ENCODE peak calls at places on chromosomes 4 and X, in nine cellular contexts. C is lower leg skin, E is HFF-Myc, R is cardiac fibroblast, V is choroid plexus epithelial cell, Y is pancreas, B is thoracic aorta, U is HCT116, A is astrocyte of the spinal cord. G is an unnamed sample.

GRCh38 chr4:84151574-84151973 is 347.5 kb downstream of the NKX6-1 start:
- DNase-seq in Y (no peak), R (no peak), A (no peak), B (no peak), U (peak), C (no peak), E (no peak), V (no peak), G (peak)

GRCh38 chrX:48492293-48492910 is 16.4 kb upstream of the PORCN start:
- DNase-seq in Y (no peak), B (no peak), E (no peak), V (peak), A (peak), R (peak), C (no peak), U (no peak), G (no peak)

GRCh38 chrX:18828832-18829404 is 121.5 kb downstream of the PPEF1 start:
- DNase-seq in A (peak), E (no peak), V (peak), C (no peak), Y (no peak), R (peak), U (no peak), B (no peak), G (peak)

GRCh38 chrX:7086384-7086783 is 61.1 kb upstream of the STS start:
- DNase-seq in Y (no peak), R (no peak), C (no peak), B (no peak), V (no peak), E (no peak), U (no peak), A (no peak), G (no peak)

GRCh38 chr4:128635141-128635911 is 174.2 kb upstream of the JADE1 start:
- DNase-seq in Y (peak), C (no peak), V (peak), A (peak), U (no peak), R (peak), E (no peak), B (no peak), G (no peak)

GRCh38 chr4:99033956-99034355 is 38.4 kb downstream of the METAP1 start:
- DNase-seq in A (peak), C (no peak), U (no peak), R (no peak), E (no peak), Y (no peak), B (no peak), V (peak), G (no peak)

GRCh38 chr4:174757736-174758135 is 71.3 kb downstream of the GLRA3 start:
- DNase-seq in Y (no peak), C (no peak), R (no peak), V (no peak), B (no peak), A (no peak), E (no peak), U (no peak), G (no peak)

GRCh38 chr4:24547979-24548378 is 36.4 kb downstream of the DHX15 start:
- DNase-seq in B (no peak), R (no peak), A (no peak), Y (no peak), C (no peak), E (no peak), U (no peak), V (no peak), G (no peak)

GRCh38 chr4:69800599-69800998 is 40.2 kb upstream of the SULT1B1 start:
- DNase-seq in E (peak), C (no peak), V (peak), R (peak), U (no peak), B (no peak), Y (no peak), A (peak), G (no peak)
- H3K4me3 ChIP-seq in E (no peak), C (no peak), V (no peak), R (no peak), U (no peak), B (no peak), Y (no peak), A (no peak), G (no peak)

GRCh38 chrX:155055494-155055893 is 15.4 kb downstream of the CMC4 start:
- DNase-seq in U (no peak), E (no peak), C (no peak), R (no peak), V (no peak), A (no peak), B (no peak), Y (no peak), G (no peak)

GRCh38 chrX:155054255-155054654 is 16.7 kb downstream of the CMC4 start:
- DNase-seq in A (no peak), B (no peak), R (no peak), V (no peak), U (no peak), Y (no peak), E (no peak), C (no peak), G (no peak)

GRCh38 chrX:155053656-155054055 is 17.3 kb downstream of the CMC4 start:
- DNase-seq in V (no peak), C (no peak), E (no peak), R (no peak), Y (no peak), B (no peak), U (no peak), A (no peak), G (no peak)

GRCh38 chrX:155056471-155056870 is 14.5 kb downstream of the CMC4 start:
- DNase-seq in R (no peak), U (no peak), A (no peak), E (no peak), V (no peak), B (no peak), C (no peak), Y (no peak), G (no peak)

GRCh38 chrX:155056877-155057792 is 13.8 kb downstream of the CMC4 start:
- DNase-seq in C (peak), V (peak), U (peak), Y (peak), R (peak), B (no peak), A (peak), E (peak), G (peak)
- H3K4me3 ChIP-seq in C (no peak), V (peak), U (peak), Y (no peak), R (no peak), B (peak), A (no peak), E (no peak), G (peak)

DNA sequence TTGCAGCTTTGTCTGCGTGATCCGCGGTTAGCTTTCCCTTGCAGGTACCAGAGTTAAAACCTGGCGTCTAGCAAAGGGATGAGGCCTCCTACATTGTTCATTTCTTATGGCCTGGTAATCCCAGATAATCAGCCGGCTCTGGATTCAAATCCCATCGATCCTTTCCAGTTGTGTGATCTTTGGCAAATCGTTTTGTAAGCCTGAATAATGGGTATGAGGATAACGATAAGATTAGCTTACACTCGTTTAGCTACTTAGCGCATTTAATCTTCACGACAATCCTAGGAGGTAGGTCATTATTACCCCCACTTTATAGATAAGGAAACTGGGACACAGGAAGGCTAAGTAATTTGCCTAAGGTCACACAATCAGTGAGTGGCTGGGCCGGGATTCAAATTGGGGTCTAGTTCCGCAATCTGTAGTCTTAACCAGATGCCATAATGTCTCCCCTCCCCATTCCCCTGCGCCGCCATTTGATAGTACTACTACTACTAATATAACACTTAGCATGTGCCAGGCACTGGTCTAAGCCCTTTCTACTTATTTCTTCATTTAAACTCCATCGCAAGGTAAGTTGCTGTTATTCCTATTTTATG is 1.7 kb upstream of the UBA1 start:
- DNase-seq in V (no peak), B (no peak), U (no peak), A (no peak), Y (no peak), C (no peak), E (no peak), R (no peak), G (no peak)
- H3K4me3 ChIP-seq in V (peak), B (peak), U (peak), A (peak), Y (no peak), C (no peak), E (peak), R (peak), G (peak)

DNA sequence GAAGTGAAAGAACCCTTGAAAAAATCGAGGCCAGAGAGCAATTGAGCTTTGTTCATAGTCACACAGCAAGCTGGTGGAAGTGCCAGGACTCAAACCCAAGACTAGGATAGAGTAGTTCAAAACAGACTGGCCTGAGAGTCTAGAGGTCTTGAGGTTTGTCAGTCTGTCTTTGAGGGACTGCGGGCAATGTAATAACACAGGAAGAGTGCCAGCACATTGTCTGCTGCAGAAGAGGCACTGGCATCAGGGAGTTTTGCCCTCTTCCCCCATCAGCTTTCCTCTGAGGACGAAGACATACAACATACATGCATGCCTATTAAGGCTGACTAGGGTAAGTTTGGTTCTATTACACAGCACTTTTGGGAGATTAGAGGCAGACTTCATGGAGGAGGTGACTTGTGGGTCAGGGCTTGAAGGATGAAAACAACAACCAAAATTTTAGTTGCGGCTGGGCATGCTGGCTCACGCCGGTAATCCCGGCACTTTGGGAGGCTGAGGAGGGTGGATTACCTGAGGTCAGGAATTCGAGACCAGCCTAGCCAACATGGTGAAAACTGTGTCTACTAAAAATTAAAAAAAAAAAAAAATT is 64.1 kb upstream of the LAS1L start:
- DNase-seq in E (no peak), B (no peak), A (no peak), U (no peak), R (no peak), C (no peak), V (no peak), Y (no peak), G (no peak)
- H3K4me3 ChIP-seq in E (no peak), B (no peak), A (no peak), U (no peak), R (no peak), C (no peak), V (no peak), Y (no peak), G (no peak)

GRCh38 chrX:9522756-9523155 is 57.9 kb downstream of the TBL1X start:
- DNase-seq in Y (no peak), C (no peak), B (no peak), A (no peak), V (peak), E (no peak), U (no peak), R (no peak), G (no peak)

GRCh38 chrX:9518896-9519295 is 54.0 kb downstream of the TBL1X start:
- DNase-seq in R (no peak), E (no peak), C (no peak), A (no peak), V (no peak), B (no peak), Y (no peak), U (no peak), G (no peak)

GRCh38 chrX:9517062-9517461 is 52.2 kb downstream of the TBL1X start:
- DNase-seq in R (no peak), Y (no peak), U (no peak), A (no peak), E (no peak), V (no peak), B (no peak), C (no peak), G (no peak)

GRCh38 chrX:9519546-9520210 is 54.8 kb downstream of the TBL1X start:
- DNase-seq in C (no peak), A (no peak), Y (no peak), E (no peak), B (no peak), V (no peak), R (no peak), U (no peak), G (no peak)

DNA sequence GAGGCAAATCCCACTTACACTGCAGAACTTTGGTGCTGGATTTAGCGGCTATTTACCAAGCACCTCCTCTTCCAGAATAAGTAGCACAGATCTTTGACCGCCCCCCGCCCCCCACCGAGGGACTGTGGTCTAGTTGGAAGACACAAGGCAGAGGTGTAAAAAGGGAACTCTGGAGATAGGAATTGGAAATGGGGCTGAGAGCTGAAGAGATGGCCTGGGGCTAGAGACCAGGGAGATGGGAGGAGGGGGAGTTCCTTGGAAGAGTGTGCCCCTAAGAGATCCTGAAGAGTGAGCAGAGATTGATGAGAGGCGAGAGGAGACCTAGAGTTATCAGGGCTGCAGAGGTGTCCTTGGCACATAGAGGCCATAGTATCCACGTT is 55.3 kb downstream of the TBL1X start:
- DNase-seq in U (no peak), B (no peak), A (no peak), Y (no peak), E (no peak), R (no peak), C (no peak), V (no peak), G (no peak)
- H3K4me3 ChIP-seq in U (no peak), B (no peak), A (no peak), Y (no peak), E (no peak), R (no peak), C (no peak), V (no peak), G (no peak)

GRCh38 chr4:141130947-141131545 is 2.2 kb downstream of the RNF150 start:
- DNase-seq in U (no peak), E (no peak), V (no peak), Y (no peak), B (no peak), R (no peak), A (no peak), C (no peak), G (no peak)
- H3K4me3 ChIP-seq in U (no peak), E (peak), V (no peak), Y (no peak), B (peak), R (no peak), A (peak), C (no peak), G (peak)

DNA sequence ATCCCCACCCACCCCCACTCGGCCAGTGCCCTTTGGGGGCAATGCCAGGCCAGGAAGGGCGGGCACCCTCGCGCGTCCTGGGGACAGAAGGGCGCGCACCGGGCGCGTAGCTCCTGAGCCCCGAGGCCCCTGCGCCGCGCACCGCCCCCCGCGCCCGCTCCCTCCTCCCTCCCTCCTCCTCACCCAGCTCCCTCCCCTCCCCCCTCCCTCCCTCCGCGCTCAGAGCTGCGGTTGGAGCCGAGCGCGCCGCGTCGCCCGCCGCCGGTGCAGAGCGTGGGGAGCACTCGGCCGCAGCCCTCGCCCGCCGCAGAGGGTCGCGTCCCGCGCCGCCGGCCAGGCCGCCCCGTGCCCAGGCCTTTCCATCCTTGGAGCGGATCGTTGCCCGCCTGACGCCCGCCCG is at the start of gene ATP2B3:
- DNase-seq in V (no peak), A (no peak), E (no peak), Y (no peak), C (no peak), B (no peak), R (no peak), U (no peak), G (peak)
- H3K4me3 ChIP-seq in V (no peak), A (no peak), E (no peak), Y (no peak), C (no peak), B (no peak), R (no peak), U (no peak), G (peak)

GRCh38 chr4:142419712-142420111 is 426.4 kb downstream of the INPP4B start:
- DNase-seq in Y (no peak), R (no peak), U (no peak), A (no peak), B (no peak), V (no peak), E (no peak), C (no peak), G (peak)
- H3K4me3 ChIP-seq in Y (no peak), R (no peak), U (no peak), A (no peak), B (no peak), V (no peak), E (no peak), C (no peak), G (no peak)

DNA sequence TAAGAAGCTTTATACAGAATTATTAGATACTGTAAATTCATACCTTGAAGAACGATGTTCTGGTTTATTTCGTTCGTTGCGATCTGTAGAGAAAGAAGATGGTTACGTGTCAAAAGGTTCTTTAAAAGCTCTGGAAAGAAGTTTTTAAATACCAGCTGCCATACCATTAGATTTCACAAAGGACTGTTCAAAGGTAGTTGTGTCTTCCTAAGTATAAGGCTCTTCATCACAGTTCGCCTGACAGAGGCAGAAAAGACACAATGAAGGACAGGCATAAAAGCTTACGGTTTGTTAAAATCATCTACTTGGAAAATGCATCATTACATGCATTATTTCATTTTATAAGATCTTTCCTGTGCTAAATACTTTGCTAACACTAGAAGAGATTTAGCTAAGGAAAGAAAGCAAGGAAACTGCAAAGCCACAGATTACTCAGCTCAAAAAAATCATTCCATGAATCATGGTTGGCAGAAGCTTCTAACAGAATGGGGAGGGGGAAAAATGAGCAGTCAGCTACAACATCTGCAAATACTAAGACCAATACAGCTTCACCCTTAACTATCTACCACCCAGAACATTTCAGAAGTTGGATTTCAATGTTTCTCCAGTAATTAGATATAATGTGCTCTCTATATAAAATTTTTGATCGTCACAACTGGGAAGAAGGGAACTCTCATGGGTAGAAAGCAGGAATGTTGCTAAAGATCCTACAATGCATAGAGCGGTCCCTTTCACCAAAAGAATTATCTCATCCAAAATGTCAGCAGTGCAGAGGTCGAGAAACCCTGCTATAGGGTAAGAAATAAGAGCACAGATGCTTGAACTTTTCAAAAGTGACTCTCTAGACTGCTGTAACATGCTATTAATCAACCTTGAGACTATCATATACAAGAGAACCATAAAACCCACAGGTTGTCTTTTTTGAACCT is 50.7 kb upstream of the PRSS48 start:
- DNase-seq in U (peak), R (peak), A (peak), B (no peak), E (peak), Y (no peak), V (peak), C (no peak), G (no peak)
- H3K4me3 ChIP-seq in U (no peak), R (peak), A (peak), B (peak), E (peak), Y (no peak), V (peak), C (no peak), G (no peak)

GRCh38 chr4:7128234-7128633 is 60.4 kb upstream of the GRPEL1 start:
- DNase-seq in R (no peak), V (no peak), E (no peak), U (no peak), B (no peak), A (no peak), Y (no peak), C (no peak), G (no peak)

GRCh38 chr4:7128651-7129050 is 60.8 kb upstream of the GRPEL1 start:
- DNase-seq in U (no peak), R (no peak), C (no peak), Y (no peak), B (no peak), A (no peak), V (no peak), E (no peak), G (no peak)

GRCh38 chr4:7124643-7125442 is 57.0 kb upstream of the GRPEL1 start:
- DNase-seq in B (no peak), E (peak), C (peak), A (peak), V (peak), R (peak), Y (no peak), U (no peak), G (no peak)

GRCh38 chr4:7129871-7130609 is 62.2 kb upstream of the GRPEL1 start:
- DNase-seq in V (no peak), A (no peak), R (no peak), E (no peak), C (no peak), U (no peak), B (no peak), Y (no peak), G (no peak)

DNA sequence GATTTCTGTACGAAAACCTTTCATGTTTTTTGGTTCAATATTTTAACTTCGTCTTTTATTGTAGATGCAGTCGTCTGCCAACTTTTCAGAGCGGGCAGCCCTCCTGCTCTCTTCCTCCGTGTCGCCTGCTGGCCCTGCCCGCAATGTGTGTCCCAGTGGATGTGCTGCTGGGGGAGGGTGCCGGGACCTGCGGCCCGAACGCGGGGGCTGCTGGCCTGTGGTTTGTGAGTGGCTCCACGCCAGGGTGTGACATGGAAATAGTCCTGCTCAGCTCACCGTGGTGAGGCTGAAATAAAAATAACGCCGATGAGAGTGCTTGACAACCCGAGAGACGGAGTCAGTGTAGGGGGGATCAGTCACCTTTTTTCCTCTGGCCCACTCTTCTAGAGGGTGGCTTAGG is 59.7 kb upstream of the GRPEL1 start:
- DNase-seq in A (no peak), C (no peak), E (no peak), B (no peak), U (no peak), R (no peak), Y (no peak), V (no peak), G (no peak)
- H3K4me3 ChIP-seq in A (no peak), C (no peak), E (no peak), B (no peak), U (no peak), R (no peak), Y (no peak), V (no peak), G (no peak)